ENCODE peak calls at places on chromosomes 11 and 22, in six cellular contexts. One of them, this sample, is unnamed.
A peak's percentile ranks its signal among the peaks of the same experiment; 100 is the strongest.

GRCh38 chr11:69482322-69482721 is 859 bp downstream of the LINC01488 start:
- DNase-seq in A549: no peak
- DNase-seq in IMR-90: no peak
- DNase-seq in breast epithelium: no peak
- DNase-seq in heart left ventricle: no peak
- DNase-seq in left lung: no peak
- DNase-seq in this sample: no peak

GRCh38 chr11:71285111-71285510 is 32.7 kb upstream of the SHANK2 start:
- DNase-seq in breast epithelium: peak; percentile 20
- DNase-seq in heart left ventricle: no peak
- DNase-seq in A549: no peak
- DNase-seq in IMR-90: no peak
- DNase-seq in left lung: no peak
- DNase-seq in this sample: no peak

GRCh38 chr11:69836401-69836800 is 17.2 kb upstream of the FGF3 start:
- DNase-seq in heart left ventricle: no peak
- DNase-seq in A549: no peak
- DNase-seq in left lung: peak; percentile 7
- DNase-seq in breast epithelium: no peak
- DNase-seq in IMR-90: no peak
- DNase-seq in this sample: no peak

GRCh38 chr11:46916669-46917108 is 1.7 kb downstream of the LRP4 start:
- DNase-seq in heart left ventricle: peak; percentile 61
- DNase-seq in A549: peak; percentile 66
- DNase-seq in breast epithelium: no peak
- DNase-seq in IMR-90: peak; percentile 78
- DNase-seq in left lung: no peak
- DNase-seq in this sample: peak; percentile 53

GRCh38 chr11:107719557-107720304 is 7.9 kb upstream of the SLN start:
- DNase-seq in heart left ventricle: no peak
- DNase-seq in A549: no peak
- DNase-seq in breast epithelium: no peak
- DNase-seq in left lung: no peak
- DNase-seq in IMR-90: no peak
- DNase-seq in this sample: no peak

GRCh38 chr11:45609337-45609736 is 56.1 kb downstream of the CHST1 start:
- DNase-seq in IMR-90: no peak
- DNase-seq in A549: no peak
- DNase-seq in left lung: no peak
- DNase-seq in breast epithelium: no peak
- DNase-seq in heart left ventricle: no peak
- DNase-seq in this sample: no peak

GRCh38 chr11:126645206-126645605 is 289.7 kb downstream of the ST3GAL4 start:
- DNase-seq in breast epithelium: no peak
- DNase-seq in left lung: no peak
- DNase-seq in IMR-90: no peak
- DNase-seq in A549: no peak
- DNase-seq in heart left ventricle: no peak
- DNase-seq in this sample: no peak

GRCh38 chr22:37887610-37888378 is 18.3 kb upstream of the MICALL1 start:
- DNase-seq in heart left ventricle: no peak
- DNase-seq in left lung: peak; percentile 60
- DNase-seq in IMR-90: peak; percentile 65
- DNase-seq in A549: peak; percentile 36
- DNase-seq in breast epithelium: peak; percentile 79
- DNase-seq in this sample: no peak

GRCh38 chr22:49454726-49455125 is 372.9 kb downstream of the BRD1 start:
- DNase-seq in heart left ventricle: no peak
- DNase-seq in A549: no peak
- DNase-seq in breast epithelium: no peak
- DNase-seq in left lung: no peak
- DNase-seq in IMR-90: no peak
- DNase-seq in this sample: no peak

GRCh38 chr11:132318421-132319157 is 948.2 kb downstream of the NTM start:
- DNase-seq in A549: no peak
- DNase-seq in IMR-90: peak; percentile 76
- DNase-seq in heart left ventricle: no peak
- DNase-seq in breast epithelium: no peak
- DNase-seq in left lung: no peak
- DNase-seq in this sample: no peak

GRCh38 chr22:45246060-45246985 is 5.6 kb upstream of the KIAA0930 start:
- DNase-seq in IMR-90: peak; percentile 99
- DNase-seq in A549: peak; percentile 97
- DNase-seq in heart left ventricle: no peak
- DNase-seq in left lung: no peak
- DNase-seq in breast epithelium: no peak
- DNase-seq in this sample: no peak

GRCh38 chr11:131218542-131218941 is 151.9 kb upstream of the NTM start:
- DNase-seq in IMR-90: no peak
- DNase-seq in left lung: no peak
- DNase-seq in heart left ventricle: no peak
- DNase-seq in A549: no peak
- DNase-seq in breast epithelium: no peak
- DNase-seq in this sample: no peak

GRCh38 chr11:131223198-131223975 is 147.0 kb upstream of the NTM start:
- DNase-seq in breast epithelium: no peak
- DNase-seq in heart left ventricle: no peak
- DNase-seq in A549: no peak
- DNase-seq in IMR-90: no peak
- DNase-seq in left lung: no peak
- DNase-seq in this sample: no peak

GRCh38 chr11:131217313-131218297 is 152.8 kb upstream of the NTM start:
- DNase-seq in heart left ventricle: no peak
- DNase-seq in breast epithelium: no peak
- DNase-seq in left lung: no peak
- DNase-seq in A549: peak; percentile 1
- DNase-seq in IMR-90: peak; percentile 21
- DNase-seq in this sample: no peak
- TF ChIP-seq CTCF in heart left ventricle: peak; percentile 50
- TF ChIP-seq CTCF in breast epithelium: no peak
- TF ChIP-seq CTCF in left lung: peak; percentile 8
- TF ChIP-seq CTCF in A549: peak; percentile 9
- TF ChIP-seq CTCF in IMR-90: peak; percentile 61
- TF ChIP-seq CTCF in this sample: peak; percentile 32

GRCh38 chr11:7545611-7546010 is 31.8 kb downstream of the PPFIBP2 start:
- DNase-seq in A549: no peak
- DNase-seq in breast epithelium: no peak
- DNase-seq in heart left ventricle: no peak
- DNase-seq in left lung: no peak
- DNase-seq in IMR-90: no peak
- DNase-seq in this sample: no peak
- TF ChIP-seq CTCF in A549: no peak
- TF ChIP-seq CTCF in breast epithelium: no peak
- TF ChIP-seq CTCF in heart left ventricle: no peak
- TF ChIP-seq CTCF in left lung: no peak
- TF ChIP-seq CTCF in IMR-90: no peak
- TF ChIP-seq CTCF in this sample: no peak

DNA sequence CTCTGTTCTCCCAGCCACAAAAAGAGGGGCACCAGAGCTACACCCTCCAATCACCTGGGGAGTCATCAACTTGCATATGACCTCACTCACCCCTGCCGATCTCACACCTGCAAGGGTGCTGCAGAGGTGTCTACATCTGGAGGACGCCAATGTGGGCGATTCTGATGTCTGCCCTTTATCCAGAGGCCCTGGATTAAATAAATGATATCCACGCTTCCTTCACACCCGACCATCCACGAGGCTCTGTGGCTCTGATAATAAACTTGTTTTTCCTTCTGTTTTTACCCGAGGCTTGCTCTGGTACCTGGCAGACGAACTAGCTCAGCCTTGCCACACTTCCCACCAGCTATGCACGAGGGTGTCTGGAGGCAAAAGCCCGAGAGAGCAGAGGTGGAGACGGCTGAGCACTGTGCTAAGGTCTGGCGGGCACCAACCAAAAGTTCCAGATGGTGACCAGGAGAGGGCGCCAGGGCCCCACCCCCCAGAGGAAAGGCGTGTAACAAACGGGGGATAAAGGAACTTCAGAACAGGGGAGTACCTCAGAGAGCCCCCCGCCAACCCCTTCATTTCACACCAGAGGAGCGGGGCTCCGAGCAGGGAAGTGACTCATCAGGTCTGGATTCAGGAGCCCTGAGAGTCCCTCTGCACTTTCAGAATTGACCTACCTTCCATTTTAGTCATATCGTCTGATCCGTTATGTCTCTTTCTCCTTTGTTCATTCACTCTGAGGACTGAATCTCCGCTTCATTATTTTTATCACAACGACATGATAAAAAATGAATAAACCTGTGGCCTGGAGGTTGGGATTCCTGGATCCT is 13.5 kb downstream of the SCN3B start:
- DNase-seq in left lung: no peak
- DNase-seq in heart left ventricle: peak; percentile 32
- DNase-seq in breast epithelium: no peak
- DNase-seq in A549: peak; percentile 35
- DNase-seq in IMR-90: peak; percentile 17
- DNase-seq in this sample: peak; percentile 52
- TF ChIP-seq CTCF in left lung: peak; percentile 51
- TF ChIP-seq CTCF in heart left ventricle: peak; percentile 84
- TF ChIP-seq CTCF in breast epithelium: no peak
- TF ChIP-seq CTCF in A549: peak; percentile 71
- TF ChIP-seq CTCF in IMR-90: peak; percentile 75
- TF ChIP-seq CTCF in this sample: peak; percentile 88

GRCh38 chr11:86264649-86265048 is 20.1 kb downstream of the EED start:
- DNase-seq in heart left ventricle: no peak
- DNase-seq in left lung: no peak
- DNase-seq in IMR-90: no peak
- DNase-seq in breast epithelium: no peak
- DNase-seq in A549: no peak
- DNase-seq in this sample: no peak
- TF ChIP-seq CTCF in heart left ventricle: no peak
- TF ChIP-seq CTCF in left lung: no peak
- TF ChIP-seq CTCF in IMR-90: no peak
- TF ChIP-seq CTCF in breast epithelium: no peak
- TF ChIP-seq CTCF in A549: no peak
- TF ChIP-seq CTCF in this sample: no peak

GRCh38 chr22:24191381-24191841 is 10.1 kb downstream of the SUSD2 start:
- DNase-seq in left lung: peak; percentile 27
- DNase-seq in heart left ventricle: no peak
- DNase-seq in A549: no peak
- DNase-seq in breast epithelium: no peak
- DNase-seq in IMR-90: no peak
- DNase-seq in this sample: no peak
- TF ChIP-seq CTCF in left lung: no peak
- TF ChIP-seq CTCF in heart left ventricle: no peak
- TF ChIP-seq CTCF in A549: no peak
- TF ChIP-seq CTCF in breast epithelium: no peak
- TF ChIP-seq CTCF in IMR-90: no peak
- TF ChIP-seq CTCF in this sample: no peak

DNA sequence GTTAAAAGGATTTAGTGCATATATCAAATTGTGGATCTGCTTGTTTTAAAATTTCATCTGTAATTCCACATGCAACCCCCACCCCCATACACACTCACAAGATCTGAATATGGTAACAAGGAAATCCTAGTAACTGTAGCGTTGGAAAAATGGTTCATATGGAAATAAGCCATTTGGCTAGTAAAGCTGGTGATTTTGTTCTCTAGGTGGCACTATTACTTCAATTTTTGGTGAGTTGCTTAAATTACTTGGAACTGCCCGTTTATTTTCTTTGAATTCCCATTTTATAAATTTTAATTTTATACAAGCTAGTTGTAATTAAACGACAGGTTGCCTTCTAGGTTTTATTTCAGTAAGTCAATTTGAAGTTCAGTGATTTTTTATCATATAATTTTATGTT is 5.3 kb downstream of the BDNF start:
- DNase-seq in IMR-90: no peak
- DNase-seq in heart left ventricle: no peak
- DNase-seq in A549: peak; percentile 51
- DNase-seq in left lung: no peak
- DNase-seq in breast epithelium: no peak
- DNase-seq in this sample: no peak
- TF ChIP-seq CTCF in IMR-90: peak; percentile 42
- TF ChIP-seq CTCF in heart left ventricle: no peak
- TF ChIP-seq CTCF in A549: peak; percentile 68
- TF ChIP-seq CTCF in left lung: no peak
- TF ChIP-seq CTCF in breast epithelium: no peak
- TF ChIP-seq CTCF in this sample: peak; percentile 67

GRCh38 chr22:23281406-23282088 is 101.2 kb downstream of the BCR start:
- DNase-seq in left lung: peak; percentile 81
- DNase-seq in breast epithelium: peak; percentile 87
- DNase-seq in A549: peak; percentile 61
- DNase-seq in heart left ventricle: peak; percentile 84
- DNase-seq in IMR-90: peak; percentile 67
- DNase-seq in this sample: peak; percentile 95

GRCh38 chr22:23281053-23281405 is 100.7 kb downstream of the BCR start:
- DNase-seq in A549: no peak
- DNase-seq in IMR-90: no peak
- DNase-seq in breast epithelium: no peak
- DNase-seq in left lung: no peak
- DNase-seq in heart left ventricle: no peak
- DNase-seq in this sample: no peak

GRCh38 chr22:23282516-23282915 is 102.2 kb downstream of the BCR start:
- DNase-seq in breast epithelium: no peak
- DNase-seq in IMR-90: no peak
- DNase-seq in left lung: no peak
- DNase-seq in heart left ventricle: no peak
- DNase-seq in A549: no peak
- DNase-seq in this sample: no peak

GRCh38 chr22:23282986-23283385 is 102.7 kb downstream of the BCR start:
- DNase-seq in IMR-90: no peak
- DNase-seq in A549: no peak
- DNase-seq in left lung: no peak
- DNase-seq in breast epithelium: no peak
- DNase-seq in heart left ventricle: no peak
- DNase-seq in this sample: no peak

GRCh38 chr22:23282089-23282501 is 101.8 kb downstream of the BCR start:
- DNase-seq in A549: peak; percentile 54
- DNase-seq in IMR-90: peak; percentile 69
- DNase-seq in heart left ventricle: peak; percentile 50
- DNase-seq in left lung: peak; percentile 88
- DNase-seq in breast epithelium: peak; percentile 75
- DNase-seq in this sample: no peak
- TF ChIP-seq CTCF in A549: no peak
- TF ChIP-seq CTCF in IMR-90: no peak
- TF ChIP-seq CTCF in heart left ventricle: no peak
- TF ChIP-seq CTCF in left lung: no peak
- TF ChIP-seq CTCF in breast epithelium: no peak
- TF ChIP-seq CTCF in this sample: peak; percentile 37

This sample was measured in neural crest cell.